ENCODE peak calls at places on chromosomes 13 and 19, in nine cellular contexts. E, R, T, K, P, A, N, I and B are unnamed samples.

GRCh38 chr13:53822136-53822535 is 793.5 kb downstream of the OLFM4 start:
- DNase-seq in A (no peak), E (no peak), N (no peak), K (no peak), R (no peak), P (no peak), I (no peak), T (no peak), B (no peak)

GRCh38 chr19:17579523-17580244 is 24.2 kb downstream of the COLGALT1 start:
- DNase-seq in P (peak), I (no peak), T (peak), K (peak), N (peak), E (peak), A (no peak), R (no peak), B (peak)

GRCh38 chr19:18046066-18046718 is 38.2 kb downstream of the ARRDC2 start:
- DNase-seq in R (peak), P (no peak), N (peak), T (no peak), I (no peak), K (peak), A (no peak), E (no peak), B (no peak)

GRCh38 chr19:8487137-8487851 is 15.1 kb downstream of the PRAM1 start:
- DNase-seq in I (peak), A (no peak), K (no peak), E (no peak), T (peak), P (no peak), R (no peak), N (no peak), B (no peak)

GRCh38 chr19:58407658-58408151 is 744 bp upstream of the ZNF584 start:
- DNase-seq in A (no peak), R (no peak), K (no peak), P (no peak), E (no peak), I (no peak), N (peak), T (no peak), B (no peak)

GRCh38 chr13:66138172-66138811 is 1091.8 kb downstream of the PCDH9 start:
- DNase-seq in K (no peak), I (no peak), R (no peak), P (peak), T (peak), N (no peak), E (no peak), A (no peak), B (peak)

GRCh38 chr19:16394681-16395375 is 70.2 kb downstream of the KLF2 start:
- DNase-seq in I (no peak), P (no peak), E (peak), T (no peak), A (no peak), R (no peak), N (no peak), K (peak), B (no peak)

GRCh38 chr19:53195265-53195879 is 2.2 kb upstream of the ZNF665 start:
- DNase-seq in I (peak), K (peak), P (peak), N (peak), A (peak), R (peak), E (peak), T (peak), B (peak)

GRCh38 chr19:6357995-6358394 is 3.3 kb upstream of the CLPP start:
- DNase-seq in E (no peak), I (no peak), K (no peak), T (no peak), P (no peak), N (no peak), R (no peak), A (no peak), B (no peak)

GRCh38 chr13:32453981-32454380 is 26.1 kb upstream of the N4BP2L1 start:
- DNase-seq in K (peak), R (no peak), N (no peak), T (no peak), A (no peak), P (no peak), I (no peak), E (no peak), B (no peak)

GRCh38 chr13:33931397-33931987 is 113.5 kb downstream of the RFC3 start:
- DNase-seq in P (peak), T (peak), I (no peak), N (peak), R (peak), E (no peak), A (no peak), K (peak), B (no peak)

GRCh38 chr19:58317481-58318072 is 9.2 kb upstream of the ZSCAN22 start:
- DNase-seq in T (peak), A (no peak), N (peak), R (peak), I (peak), E (no peak), P (peak), K (peak), B (no peak)

GRCh38 chr13:80529734-80530133 is 188.8 kb upstream of the SPRY2 start:
- DNase-seq in A (no peak), N (peak), I (no peak), R (no peak), T (no peak), P (no peak), E (no peak), K (no peak), B (no peak)

GRCh38 chr13:113879506-113880360 is 15.9 kb upstream of the GAS6 start:
- DNase-seq in K (no peak), T (no peak), E (no peak), N (no peak), A (no peak), R (no peak), P (no peak), I (no peak), B (no peak)

GRCh38 chr13:51158365-51158764 is 47.3 kb upstream of the C13orf42 start:
- DNase-seq in R (no peak), I (no peak), N (no peak), P (no peak), A (no peak), T (peak), E (no peak), K (no peak), B (no peak)

GRCh38 chr19:13154911-13155471 is 4.8 kb downstream of the IER2 start:
- DNase-seq in A (no peak), I (peak), K (peak), P (peak), N (peak), E (peak), R (no peak), T (peak), B (peak)

GRCh38 chr19:14181906-14182305 is 24.1 kb downstream of the ADGRL1 start:
- DNase-seq in T (no peak), N (no peak), K (no peak), I (no peak), R (no peak), A (no peak), P (no peak), E (no peak), B (no peak)

GRCh38 chr19:46404039-46404883 is 9.1 kb downstream of the CCDC8 start:
- DNase-seq in E (peak), R (no peak), P (peak), T (no peak), I (no peak), N (peak), A (no peak), K (peak), B (no peak)

GRCh38 chr13:73090116-73090811 is 31.5 kb downstream of the KLF5 start:
- DNase-seq in E (no peak), K (peak), I (no peak), N (peak), A (no peak), P (no peak), R (peak), T (peak), B (no peak)

GRCh38 chr19:45766919-45767346 is 2.1 kb downstream of the SIX5 start:
- DNase-seq in K (no peak), R (no peak), I (no peak), A (no peak), N (peak), E (no peak), T (no peak), P (no peak), B (no peak)

GRCh38 chr13:21987793-21988192 is 316.9 kb downstream of the FGF9 start:
- DNase-seq in R (no peak), A (no peak), N (no peak), T (peak), E (no peak), P (no peak), I (no peak), K (no peak), B (no peak)

GRCh38 chr19:7640803-7641202 is 3.9 kb downstream of the STXBP2 start:
- DNase-seq in E (no peak), K (no peak), T (no peak), A (no peak), N (no peak), R (no peak), P (no peak), I (no peak), B (no peak)

GRCh38 chr13:112776354-112776753 is 86.5 kb downstream of the ATP11A start:
- DNase-seq in E (peak), R (no peak), N (no peak), T (no peak), I (no peak), A (no peak), K (no peak), P (no peak), B (no peak)

GRCh38 chr19:31905980-31906948 is 439.1 kb upstream of the ZNF507 start:
- DNase-seq in A (no peak), E (peak), K (peak), P (no peak), I (no peak), T (no peak), R (no peak), N (no peak), B (peak)

GRCh38 chr13:104577029-104577820 is 1511.0 kb upstream of the SLC10A2 start:
- DNase-seq in R (no peak), A (no peak), P (no peak), I (no peak), K (peak), N (no peak), E (no peak), T (no peak), B (no peak)

GRCh38 chr19:6412111-6412999 is 12.3 kb downstream of the KHSRP start:
- DNase-seq in P (peak), K (peak), T (peak), N (peak), I (peak), R (no peak), A (peak), E (no peak), B (no peak)

GRCh38 chr19:38869836-38870607 is 8.1 kb downstream of the RINL start:
- DNase-seq in R (peak), E (peak), P (peak), A (peak), K (peak), I (peak), N (peak), T (peak), B (peak)

GRCh38 chr13:74046461-74046860 is 87.7 kb downstream of the KLF12 start:
- DNase-seq in T (peak), I (no peak), A (no peak), R (no peak), P (no peak), K (no peak), E (no peak), N (no peak), B (no peak)

GRCh38 chr19:35903550-35904179 is 1.3 kb downstream of the HCST start:
- DNase-seq in A (peak), N (peak), I (peak), E (peak), R (peak), K (peak), T (peak), P (peak), B (peak)

GRCh38 chr13:27352698-27353097 is 71.7 kb upstream of the GTF3A start:
- DNase-seq in A (no peak), K (no peak), T (no peak), R (no peak), I (no peak), N (no peak), E (no peak), P (no peak), B (no peak)

GRCh38 chr19:7874080-7874856 is at the start of gene PRR36:
- DNase-seq in E (no peak), I (no peak), P (no peak), N (peak), K (no peak), R (no peak), A (no peak), T (no peak), B (no peak)

GRCh38 chr19:33815410-33816340 is 19.0 kb downstream of the KCTD15 start:
- DNase-seq in E (no peak), I (no peak), R (no peak), N (peak), P (no peak), A (no peak), T (no peak), K (peak), B (no peak)

GRCh38 chr19:18099623-18099995 is 2.0 kb downstream of the MAST3 start:
- DNase-seq in R (no peak), E (no peak), N (no peak), K (no peak), A (no peak), P (no peak), I (no peak), T (no peak), B (no peak)